ENCODE peak calls at places on chromosomes 4 and X, in five cellular contexts. K, D, G, W and V are unnamed samples.

GRCh38 chrX:137926090-137926489 is 360.2 kb downstream of the ZIC3 start:
- DNase-seq in K (no peak), D (no peak), G (no peak), W (peak; percentile 1), V (no peak)

GRCh38 chrX:51894697-51895336 is 1.4 kb downstream of the MAGED1 start:
- DNase-seq in K (peak; percentile 28), D (peak; percentile 52), G (no peak), W (peak; percentile 19), V (peak; percentile 38)

GRCh38 chr4:101199507-101200285 is 147.6 kb downstream of the PPP3CA start:
- DNase-seq in K (no peak), D (peak; percentile 63), G (no peak), W (no peak), V (peak; percentile 62)

GRCh38 chr4:87492617-87493016 is 36.6 kb downstream of the SPARCL1 start:
- DNase-seq in K (no peak), D (no peak), G (no peak), W (no peak), V (no peak)

GRCh38 chr4:116027311-116027710 is 913.9 kb upstream of the NDST4 start:
- DNase-seq in K (no peak), D (no peak), G (no peak), W (no peak), V (no peak)

GRCh38 chrX:67342138-67342537 is 201.7 kb upstream of the AR start:
- DNase-seq in K (no peak), D (no peak), G (no peak), W (no peak), V (no peak)

GRCh38 chrX:106039920-106040319 is 1.4 kb upstream of the SERPINA7 start:
- DNase-seq in K (no peak), D (no peak), G (no peak), W (no peak), V (no peak)

GRCh38 chr4:56995525-56995924 is 16.8 kb downstream of the POLR2B start:
- DNase-seq in K (peak; percentile 37), D (peak; percentile 94), G (no peak), W (no peak), V (peak; percentile 94)

GRCh38 chr4:3320361-3321023 is 27.7 kb downstream of the RGS12 start:
- DNase-seq in K (peak; percentile 62), D (no peak), G (no peak), W (no peak), V (no peak)

GRCh38 chr4:55446578-55446922 is 50.8 kb downstream of the TMEM165 start:
- DNase-seq in K (no peak), D (peak; percentile 58), G (no peak), W (no peak), V (no peak)

GRCh38 chr4:132530846-132531245 is 618.2 kb upstream of the PCDH10 start:
- DNase-seq in K (no peak), D (no peak), G (no peak), W (no peak), V (no peak)

GRCh38 chrX:39823848-39824247 is 273.9 kb downstream of the BCOR start:
- DNase-seq in K (no peak), D (no peak), G (no peak), W (no peak), V (no peak)